ENCODE peak calls at places on chromosomes 1 and 21, in nine cellular contexts. G, I, H, Q, C, P, S, R and M are unnamed samples.

GRCh38 chr1:175580351-175580750 is 163.0 kb downstream of the TNR start:
- DNase-seq in G (no peak), I (no peak), H (no peak), Q (no peak), C (no peak), P (no peak), S (no peak), R (no peak), M (no peak)

GRCh38 chr1:234584926-234585325 is 25.1 kb downstream of the IRF2BP2 start:
- DNase-seq in G (no peak), I (peak), H (no peak), Q (no peak), C (no peak), P (no peak), S (no peak), R (no peak), M (no peak)

GRCh38 chr1:31442648-31442994 is 29.6 kb downstream of the SERINC2 start:
- DNase-seq in G (no peak), I (no peak), H (no peak), Q (no peak), C (no peak), P (no peak), S (no peak), R (no peak), M (no peak)

GRCh38 chr1:154873321-154873950 is 3.4 kb upstream of the KCNN3 start:
- DNase-seq in G (no peak), I (no peak), H (peak), Q (no peak), C (no peak), P (no peak), S (no peak), R (no peak), M (no peak)

GRCh38 chr21:20523191-20523590 is 475.0 kb upstream of the NCAM2 start:
- DNase-seq in G (no peak), I (no peak), H (no peak), Q (no peak), C (no peak), P (no peak), S (no peak), R (no peak), M (no peak)

GRCh38 chr1:21304488-21304887 is 14.2 kb upstream of the ECE1 start:
- DNase-seq in G (no peak), I (no peak), H (no peak), Q (no peak), C (no peak), P (no peak), S (no peak), R (no peak), M (no peak)

GRCh38 chr1:101357444-101357986 is 120.7 kb downstream of the S1PR1 start:
- DNase-seq in G (peak), I (peak), H (no peak), Q (peak), C (peak), P (peak), S (no peak), R (peak), M (peak)

GRCh38 chr1:25711555-25712298 is 88.3 kb upstream of the SELENON start:
- DNase-seq in G (no peak), I (no peak), H (peak), Q (no peak), C (no peak), P (peak), S (peak), R (peak), M (no peak)

GRCh38 chr21:35239811-35240219 is 190.7 kb upstream of the RUNX1 start:
- DNase-seq in G (no peak), I (no peak), H (no peak), Q (no peak), C (no peak), P (no peak), S (no peak), R (no peak), M (no peak)

GRCh38 chr1:28518000-28518744 is 12.3 kb downstream of the RCC1 start:
- DNase-seq in G (peak), I (peak), H (peak), Q (peak), C (peak), P (peak), S (peak), R (peak), M (peak)

GRCh38 chr1:209383907-209384709 is 199.4 kb upstream of the CAMK1G start:
- DNase-seq in G (no peak), I (no peak), H (no peak), Q (no peak), C (no peak), P (no peak), S (no peak), R (no peak), M (peak)

GRCh38 chr21:36904093-36904666 is 62.3 kb downstream of the HLCS start:
- DNase-seq in G (no peak), I (no peak), H (no peak), Q (no peak), C (no peak), P (no peak), S (no peak), R (no peak), M (no peak)

GRCh38 chr1:35631396-35631795 is 9.9 kb downstream of the PSMB2 start:
- DNase-seq in G (no peak), I (no peak), H (no peak), Q (no peak), C (no peak), P (no peak), S (no peak), R (no peak), M (no peak)

GRCh38 chr1:86352096-86352495 is 44.0 kb downstream of the ODF2L start:
- DNase-seq in G (no peak), I (no peak), H (no peak), Q (no peak), C (no peak), P (no peak), S (no peak), R (no peak), M (no peak)

GRCh38 chr1:86356247-86356646 is 39.9 kb downstream of the ODF2L start:
- DNase-seq in G (no peak), I (no peak), H (no peak), Q (no peak), C (no peak), P (no peak), S (no peak), R (peak), M (no peak)
- TF ChIP-seq CTCF in G (no peak), I (no peak), H (no peak), Q (no peak), C (no peak), P (no peak), S (no peak), R (peak), M (no peak)

GRCh38 chr1:228009828-228010775 is 3.3 kb downstream of the WNT3A start:
- DNase-seq in G (peak), I (peak), H (no peak), Q (no peak), C (no peak), P (no peak), S (no peak), R (no peak), M (no peak)
- H3K27ac ChIP-seq in G (no peak), I (no peak), H (no peak), Q (no peak), C (no peak), P (no peak), S (no peak), R (no peak), M (no peak)

DNA sequence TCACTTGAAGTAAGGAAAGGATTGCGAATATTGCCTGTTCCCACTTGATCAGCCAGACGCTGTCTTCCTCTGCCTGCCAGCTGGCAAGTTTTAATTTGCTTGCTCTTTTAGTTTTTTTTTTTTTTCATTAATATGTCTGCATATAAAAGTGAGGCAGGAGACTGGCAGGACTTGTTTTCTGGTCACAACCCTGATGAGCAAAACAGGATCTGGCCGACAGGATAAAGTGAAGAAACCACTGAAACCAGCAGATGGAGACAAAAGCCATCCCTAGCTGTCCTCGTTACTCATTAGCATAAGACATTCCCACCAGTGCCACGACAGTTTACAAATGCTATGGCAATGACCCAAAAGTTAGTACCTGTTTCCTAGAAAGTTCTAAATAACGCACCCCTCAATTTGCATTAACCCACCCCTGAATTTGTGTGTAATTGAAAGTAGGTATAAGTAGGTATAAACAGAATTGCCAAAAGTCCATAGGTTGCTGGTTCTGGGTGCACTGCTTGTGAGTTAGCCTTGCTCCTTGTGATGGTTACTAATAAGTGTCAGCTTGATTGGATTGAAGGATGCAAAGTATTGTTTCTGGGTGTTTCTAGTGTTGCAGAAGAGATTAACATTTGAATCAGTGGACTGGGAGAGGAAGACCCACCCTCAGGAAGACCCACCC is 60.8 kb downstream of the ZNF684 start:
- DNase-seq in G (no peak), I (no peak), H (no peak), Q (no peak), C (no peak), P (no peak), S (no peak), R (peak), M (peak)
- TF ChIP-seq CTCF in G (no peak), I (no peak), H (peak), Q (no peak), C (no peak), P (no peak), S (peak), R (peak), M (peak)

DNA sequence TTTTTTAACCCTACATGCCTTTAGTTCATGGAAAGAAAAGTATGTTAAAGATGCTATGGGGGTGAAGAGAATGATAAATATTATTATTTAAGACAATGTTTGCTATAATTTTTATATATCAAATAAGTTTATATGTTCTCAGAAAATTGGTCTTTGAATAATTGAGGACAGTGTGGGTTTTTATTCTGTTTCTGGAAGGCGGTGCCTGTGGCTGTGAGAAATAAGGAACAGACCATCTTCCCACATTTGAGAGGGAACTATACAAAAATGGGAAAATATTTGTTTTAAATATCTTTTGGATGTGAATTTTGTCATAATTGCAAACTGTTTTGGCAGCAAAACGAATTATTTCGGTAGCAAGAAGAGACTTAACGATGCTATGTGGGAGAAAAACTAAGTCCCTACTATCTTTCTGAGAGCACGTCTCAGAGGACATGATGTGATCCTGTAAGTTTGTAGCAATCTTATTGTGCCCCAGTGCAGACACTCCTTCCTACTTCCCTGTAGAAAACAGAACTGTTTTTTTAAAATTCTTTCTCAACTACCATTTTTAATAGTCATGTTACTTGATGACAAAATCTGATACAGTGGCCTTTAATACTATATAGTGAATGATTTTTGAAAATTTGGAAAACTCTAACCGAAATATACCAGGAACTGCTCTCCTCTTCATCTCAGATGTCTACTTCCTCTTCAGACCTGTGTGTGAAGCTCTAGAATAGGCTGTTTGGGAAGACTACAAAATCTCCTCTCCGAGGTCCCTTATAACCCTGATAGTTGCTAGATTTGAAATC is 25.4 kb downstream of the PTPRC start:
- DNase-seq in G (no peak), I (no peak), H (no peak), Q (no peak), C (no peak), P (no peak), S (no peak), R (no peak), M (no peak)
- H3K27ac ChIP-seq in G (no peak), I (peak), H (no peak), Q (peak), C (no peak), P (peak), S (peak), R (no peak), M (no peak)

GRCh38 chr1:168091063-168091462 is 45.7 kb downstream of the GPR161 start:
- DNase-seq in G (no peak), I (no peak), H (no peak), Q (peak), C (no peak), P (no peak), S (no peak), R (no peak), M (no peak)

GRCh38 chr1:168093616-168094015 is 43.1 kb downstream of the GPR161 start:
- DNase-seq in G (no peak), I (peak), H (no peak), Q (peak), C (no peak), P (no peak), S (no peak), R (no peak), M (no peak)

GRCh38 chr1:168091720-168092119 is 45.0 kb downstream of the GPR161 start:
- DNase-seq in G (no peak), I (no peak), H (no peak), Q (no peak), C (no peak), P (no peak), S (no peak), R (no peak), M (no peak)

GRCh38 chr1:168092151-168092550 is 44.6 kb downstream of the GPR161 start:
- DNase-seq in G (no peak), I (peak), H (no peak), Q (peak), C (no peak), P (no peak), S (no peak), R (no peak), M (no peak)

GRCh38 chr1:168092566-168093355 is 44.0 kb downstream of the GPR161 start:
- DNase-seq in G (no peak), I (peak), H (no peak), Q (peak), C (no peak), P (no peak), S (no peak), R (no peak), M (no peak)
- TF ChIP-seq CTCF in G (no peak), I (no peak), H (peak), Q (no peak), C (no peak), P (no peak), S (peak), R (peak), M (no peak)

GRCh38 chr1:162732094-162732493 is 58.4 kb upstream of the HSD17B7 start:
- DNase-seq in G (no peak), I (no peak), H (no peak), Q (no peak), C (no peak), P (no peak), S (no peak), R (no peak), M (no peak)
- H3K27ac ChIP-seq in G (peak), I (peak), H (no peak), Q (peak), C (peak), P (no peak), S (no peak), R (peak), M (peak)

GRCh38 chr1:83887483-83887882 is 111.4 kb downstream of the TTLL7 start:
- DNase-seq in G (no peak), I (no peak), H (no peak), Q (no peak), C (no peak), P (no peak), S (no peak), R (no peak), M (no peak)

GRCh38 chr1:83883979-83884378 is 115.0 kb downstream of the TTLL7 start:
- DNase-seq in G (no peak), I (no peak), H (no peak), Q (no peak), C (no peak), P (no peak), S (no peak), R (peak), M (no peak)

DNA sequence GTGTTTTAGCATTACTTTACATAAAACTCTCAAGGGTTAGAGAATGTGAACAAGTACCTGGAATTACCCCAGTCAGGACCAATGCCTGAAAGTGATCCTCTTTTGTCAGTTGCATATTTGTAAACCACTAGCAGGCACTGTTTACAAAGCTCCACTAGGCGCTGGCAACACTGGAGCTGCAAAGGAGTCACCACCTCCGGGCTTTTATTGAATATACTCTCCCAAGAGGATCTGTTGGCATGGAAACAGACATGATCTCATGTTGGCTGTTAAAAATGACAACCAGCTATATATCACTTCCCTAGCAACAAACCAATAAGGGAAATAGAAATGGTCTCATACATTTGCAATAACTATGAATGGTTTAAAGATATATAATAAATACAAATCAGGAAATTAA is 116.0 kb downstream of the TTLL7 start:
- DNase-seq in G (no peak), I (no peak), H (no peak), Q (peak), C (no peak), P (no peak), S (peak), R (peak), M (no peak)
- TF ChIP-seq CTCF in G (no peak), I (no peak), H (no peak), Q (no peak), C (no peak), P (no peak), S (peak), R (peak), M (no peak)